ENCODE peak calls at places on chromosomes 4 and X, in five cellular contexts. S is neuronal stem cell, Y is mesenchymal stem cell, P is IMR-90, M is H1. F is an unnamed sample.

GRCh38 chr4:64890131-64890710 is 481.0 kb upstream of the TECRL start:
- DNase-seq in S (no peak), Y (no peak), P (no peak), M (no peak), F (no peak)

GRCh38 chrX:19627533-19627932 is 112.2 kb upstream of the MAP3K15 start:
- DNase-seq in S (no peak), Y (peak; percentile 8), P (peak; percentile 13), M (no peak), F (peak; percentile 53)

GRCh38 chr4:123478859-123479345 is 82.3 kb downstream of the SPRY1 start:
- DNase-seq in S (no peak), Y (peak; percentile 90), P (peak; percentile 49), M (no peak), F (peak; percentile 96)

GRCh38 chr4:10180927-10181744 is 64.5 kb upstream of the WDR1 start:
- DNase-seq in S (no peak), Y (no peak), P (peak; percentile 51), M (no peak), F (no peak)

GRCh38 chrX:152989292-152989658 is 4.6 kb downstream of the PNMA5 start:
- DNase-seq in S (no peak), Y (no peak), P (peak; percentile 1), M (no peak), F (no peak)

GRCh38 chr4:78688385-78688784 is 87.8 kb upstream of the BMP2K start:
- DNase-seq in S (no peak), Y (no peak), P (no peak), M (no peak), F (peak; percentile 74)

GRCh38 chr4:70945452-70946055 is 43.4 kb downstream of the MOB1B start:
- DNase-seq in S (no peak), Y (peak; percentile 29), P (peak; percentile 66), M (no peak), F (no peak)

GRCh38 chrX:115367455-115367854 is 77.9 kb downstream of the LUZP4 start:
- DNase-seq in S (no peak), Y (peak; percentile 80), P (peak; percentile 56), M (no peak), F (peak; percentile 12)

GRCh38 chr4:27844359-27844758 is 983.7 kb downstream of the STIM2 start:
- DNase-seq in S (no peak), Y (no peak), P (no peak), M (no peak), F (no peak)

GRCh38 chrX:11954196-11954595 is 184.1 kb upstream of the FRMPD4 start:
- DNase-seq in S (no peak), Y (peak; percentile 34), P (no peak), M (no peak), F (no peak)

GRCh38 chrX:68454476-68455150 is 21.3 kb upstream of the OPHN1 start:
- DNase-seq in S (no peak), Y (no peak), P (no peak), M (no peak), F (peak; percentile 32)

GRCh38 chrX:118038614-118039365 is 77.8 kb downstream of the KLHL13 start:
- DNase-seq in S (no peak), Y (no peak), P (peak; percentile 12), M (no peak), F (no peak)

GRCh38 chr4:142463195-142463594 is 382.9 kb downstream of the INPP4B start:
- DNase-seq in S (no peak), Y (no peak), P (no peak), M (no peak), F (no peak)

GRCh38 chr4:173264245-173264959 is 69.8 kb downstream of the HMGB2 start:
- DNase-seq in S (no peak), Y (peak; percentile 60), P (peak; percentile 78), M (no peak), F (no peak)

GRCh38 chr4:94890579-94890978 is 132.8 kb downstream of the BMPR1B start:
- DNase-seq in S (no peak), Y (no peak), P (no peak), M (no peak), F (no peak)

GRCh38 chr4:137238456-137238855 is 293.8 kb downstream of the PCDH18 start:
- DNase-seq in S (no peak), Y (no peak), P (no peak), M (no peak), F (no peak)

GRCh38 chr4:105088110-105088879 is 58.4 kb upstream of the TET2 start:
- DNase-seq in S (no peak), Y (peak; percentile 93), P (peak; percentile 98), M (peak; percentile 43), F (peak; percentile 87)

GRCh38 chr4:87003266-87003665 is 68.5 kb downstream of the AFF1 start:
- DNase-seq in S (no peak), Y (no peak), P (no peak), M (no peak), F (peak; percentile 57)

GRCh38 chr4:36709986-36710385 is 428.6 kb downstream of the DTHD1 start:
- DNase-seq in S (no peak), Y (no peak), P (no peak), M (no peak), F (no peak)

GRCh38 chr4:119804404-119804803 is 175.8 kb upstream of the PDE5A start:
- DNase-seq in S (no peak), Y (no peak), P (no peak), M (no peak), F (no peak)

GRCh38 chr4:87896020-87896621 is 63.4 kb downstream of the MEPE start:
- DNase-seq in S (no peak), Y (peak; percentile 83), P (peak; percentile 3), M (peak; percentile 57), F (peak; percentile 28)

GRCh38 chr4:1842993-1843448 is 12.9 kb downstream of the LETM1 start:
- DNase-seq in S (no peak), Y (peak; percentile 85), P (peak; percentile 94), M (no peak), F (peak; percentile 58)

GRCh38 chr4:335515-335914 is 2.1 kb upstream of the ZNF141 start:
- DNase-seq in S (no peak), Y (no peak), P (no peak), M (no peak), F (no peak)

GRCh38 chrX:105765691-105766090 is 56.6 kb upstream of the NRK start:
- DNase-seq in S (no peak), Y (peak; percentile 7), P (no peak), M (no peak), F (no peak)

GRCh38 chr4:14115106-14115505 is 487.6 kb upstream of the BOD1L1 start:
- DNase-seq in S (no peak), Y (no peak), P (no peak), M (peak; percentile 2), F (no peak)

GRCh38 chr4:136713140-136713539 is 819.2 kb downstream of the PCDH18 start:
- DNase-seq in S (no peak), Y (peak; percentile 53), P (peak; percentile 66), M (peak; percentile 19), F (no peak)

GRCh38 chrX:66030505-66031317 is 9.2 kb downstream of the VSIG4 start:
- DNase-seq in S (peak; percentile 5), Y (peak; percentile 4), P (peak; percentile 7), M (no peak), F (peak; percentile 26)

GRCh38 chr4:38503689-38504395 is 160.2 kb upstream of the KLF3 start:
- DNase-seq in S (no peak), Y (no peak), P (no peak), M (no peak), F (no peak)

GRCh38 chrX:115357316-115357715 is 67.8 kb downstream of the LUZP4 start:
- DNase-seq in S (no peak), Y (no peak), P (peak; percentile 19), M (no peak), F (no peak)

GRCh38 chr4:89572224-89572858 is 264.6 kb downstream of the SNCA start:
- DNase-seq in S (no peak), Y (peak; percentile 28), P (no peak), M (no peak), F (no peak)

GRCh38 chrX:645024-645376 is 14.4 kb downstream of the SHOX start:
- DNase-seq in S (no peak), Y (no peak), P (no peak), M (no peak), F (no peak)

GRCh38 chr4:112277220-112277619 is 8.5 kb downstream of the TIFA start:
- DNase-seq in S (no peak), Y (no peak), P (no peak), M (no peak), F (no peak)

GRCh38 chr4:178063568-178063967 is 621.3 kb upstream of the AGA start:
- DNase-seq in S (no peak), Y (no peak), P (no peak), M (no peak), F (no peak)
- H3K4me3 ChIP-seq in S (no peak overlapping the region), Y (no peak overlapping the region), P (no peak overlapping the region), M (no peak overlapping the region), F (no peak overlapping the region)

DNA sequence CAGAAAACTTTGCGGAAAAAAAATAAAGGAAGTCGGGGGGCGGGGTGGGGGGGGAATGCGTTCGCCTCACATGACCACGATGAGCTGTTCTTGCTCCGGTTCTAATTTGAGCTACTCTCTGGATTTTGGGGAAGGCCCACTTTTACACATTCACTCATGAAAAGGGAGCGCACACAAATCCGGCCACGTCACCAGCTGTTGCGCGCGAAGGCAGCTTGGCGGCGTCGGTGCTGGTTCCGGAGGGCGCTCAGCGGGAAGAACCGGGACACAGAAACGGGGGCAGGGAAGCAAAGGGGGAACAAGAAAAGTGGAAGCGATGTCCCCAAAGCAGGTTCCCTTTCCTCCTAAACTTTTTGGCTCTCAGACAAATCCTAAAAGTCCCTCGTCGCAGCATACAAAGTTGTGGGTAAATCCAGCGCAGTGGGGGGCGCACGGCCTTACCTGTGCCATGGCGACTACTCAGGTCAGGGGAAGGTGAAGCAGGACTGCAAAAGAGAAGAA is 590 bp downstream of the ANXA5 start:
- DNase-seq in S (no peak), Y (peak; percentile 89), P (peak; percentile 85), M (no peak), F (peak; percentile 81)
- H4K91ac ChIP-seq in S (no peak overlapping the region), Y (peak overlapping the region; percentile 22), P (peak overlapping the region; percentile 84), M (peak overlapping the region; percentile 85), F (peak overlapping the region; percentile 81)

GRCh38 chr4:186932196-186932595 is 208.5 kb upstream of the FAT1 start:
- DNase-seq in S (no peak), Y (no peak), P (no peak), M (no peak), F (no peak)
- H3K4me3 ChIP-seq in S (no peak overlapping the region), Y (no peak overlapping the region), P (no peak overlapping the region), M (no peak overlapping the region), F (no peak overlapping the region)

GRCh38 chr4:109930872-109931271 is 18.2 kb downstream of the EGF start:
- DNase-seq in S (no peak), Y (no peak), P (no peak), M (no peak), F (no peak)

GRCh38 chr4:109925396-109925795 is 12.7 kb downstream of the EGF start:
- DNase-seq in S (no peak), Y (no peak), P (no peak), M (no peak), F (no peak)

GRCh38 chr4:109928327-109929045 is 15.8 kb downstream of the EGF start:
- DNase-seq in S (no peak), Y (no peak), P (no peak), M (no peak), F (no peak)

GRCh38 chr4:109931318-109931717 is 18.6 kb downstream of the EGF start:
- DNase-seq in S (no peak), Y (no peak), P (no peak), M (no peak), F (no peak)

DNA sequence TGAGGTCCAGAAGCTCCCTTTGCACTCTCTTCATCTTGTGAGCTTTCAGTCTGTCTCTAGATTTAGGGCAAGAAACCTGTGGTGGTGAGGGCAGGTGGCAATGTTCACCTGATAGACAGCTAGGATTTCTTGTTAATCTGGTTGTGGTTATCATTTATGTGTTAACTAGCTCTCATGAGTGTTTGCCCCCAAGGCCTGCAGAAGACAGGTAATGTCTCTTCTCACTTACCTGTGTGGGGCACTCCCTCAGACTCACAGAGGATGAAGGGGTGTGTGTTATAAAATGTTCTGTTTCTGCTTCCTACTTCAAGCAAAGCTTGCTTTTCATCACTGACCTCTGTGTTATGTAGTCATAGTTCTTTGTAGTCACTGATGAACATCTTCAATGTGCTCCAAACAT is 17.8 kb downstream of the EGF start:
- DNase-seq in S (no peak), Y (no peak), P (no peak), M (no peak), F (no peak)
- H4K91ac ChIP-seq in S (no peak overlapping the region), Y (no peak overlapping the region), P (no peak overlapping the region), M (no peak overlapping the region), F (no peak overlapping the region)